ENCODE peak calls at places on chromosome 13, in eight cellular contexts. N, T, S, X, M, H, R and I are unnamed samples.

GRCh38 chr13:99055286-99056073 is 77.6 kb upstream of the DOCK9 start:
- DNase-seq in N (no peak), T (no peak), S (no peak), X (no peak), M (no peak), H (no peak), R (no peak), I (no peak)

GRCh38 chr13:27199691-27200090 is 28.1 kb upstream of the USP12 start:
- DNase-seq in N (no peak), T (no peak), S (no peak), X (no peak), M (no peak), H (no peak), R (no peak), I (no peak)

GRCh38 chr13:26735677-26736076 is 24.9 kb downstream of the GPR12 start:
- DNase-seq in N (no peak), T (no peak), S (no peak), X (no peak), M (no peak), H (no peak), R (no peak), I (no peak)

GRCh38 chr13:40456397-40456958 is 210.0 kb downstream of the FOXO1 start:
- DNase-seq in N (no peak), T (no peak), S (no peak), X (no peak), M (no peak), H (no peak), R (no peak), I (no peak)

GRCh38 chr13:51931606-51932005 is 69.8 kb downstream of the CCDC70 start:
- DNase-seq in N (no peak), T (no peak), S (no peak), X (no peak), M (no peak), H (no peak), R (no peak), I (no peak)

GRCh38 chr13:78309497-78310180 is 293.7 kb downstream of the POU4F1 start:
- DNase-seq in N (no peak), T (no peak), S (no peak), X (no peak), M (no peak), H (no peak), R (no peak), I (no peak)

GRCh38 chr13:50682966-50683365 is 160.5 kb downstream of the DLEU7 start:
- DNase-seq in N (no peak), T (no peak), S (no peak), X (no peak), M (no peak), H (no peak), R (no peak), I (no peak)

GRCh38 chr13:75876371-75877050 is 240.4 kb downstream of the LMO7 start:
- DNase-seq in N (peak; percentile 11), T (peak; percentile 67), S (peak; percentile 62), X (no peak), M (peak; percentile 53), H (peak; percentile 68), R (peak; percentile 57), I (no peak)

GRCh38 chr13:93991569-93991968 is 487.9 kb downstream of the DCT start:
- DNase-seq in N (no peak), T (no peak), S (no peak), X (no peak), M (no peak), H (no peak), R (no peak), I (no peak)

DNA sequence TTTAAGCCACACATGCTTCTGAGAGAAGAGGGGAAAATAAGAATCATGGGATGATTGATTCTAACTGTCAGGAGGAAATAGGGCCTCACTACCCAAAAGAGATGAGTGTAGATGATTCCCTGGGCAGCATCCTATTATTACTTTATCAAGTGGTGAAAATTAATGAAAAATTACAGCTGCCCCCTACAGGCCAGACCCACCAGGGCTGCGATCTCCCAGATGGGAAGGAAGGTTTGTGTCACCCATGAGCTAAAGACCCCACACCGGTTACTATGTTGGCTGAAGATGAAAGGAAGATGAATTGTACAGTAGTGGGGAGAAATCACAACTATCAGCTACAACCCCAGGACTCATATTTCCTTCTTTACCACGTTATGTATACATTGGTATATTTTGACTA is 49.5 kb downstream of the RFC3 start:
- DNase-seq in N (no peak), T (no peak), S (no peak), X (no peak), M (no peak), H (no peak), R (no peak), I (no peak)
- TF ChIP-seq CTCF in N (no peak), T (peak; percentile 44), S (no peak), X (no peak), M (no peak), H (peak; percentile 27), R (no peak), I (no peak)

GRCh38 chr13:45464141-45464686 is 525 bp upstream of the COG3 start:
- DNase-seq in N (no peak), T (no peak), S (no peak), X (no peak), M (no peak), H (no peak), R (peak; percentile 27), I (no peak)

GRCh38 chr13:45468676-45469075 is 3.9 kb downstream of the COG3 start:
- DNase-seq in N (no peak), T (no peak), S (no peak), X (no peak), M (no peak), H (no peak), R (peak; percentile 36), I (no peak)

GRCh38 chr13:45466359-45466758 is 1.6 kb downstream of the COG3 start:
- DNase-seq in N (no peak), T (no peak), S (no peak), X (no peak), M (no peak), H (no peak), R (no peak), I (no peak)

GRCh38 chr13:45464687-45465453 is at the start of gene COG3:
- DNase-seq in N (peak; percentile 96), T (peak; percentile 98), S (peak; percentile 98), X (peak; percentile 94), M (peak; percentile 93), H (peak; percentile 97), R (peak; percentile 97), I (peak; percentile 91)
- TF ChIP-seq CTCF in N (peak; percentile 26), T (peak; percentile 19), S (peak; percentile 3), X (peak; percentile 19), M (peak; percentile 8), H (no peak), R (peak; percentile 49), I (peak; percentile 41)

GRCh38 chr13:114054269-114054668 is 78.2 kb downstream of the RASA3 start:
- DNase-seq in N (no peak), T (peak; percentile 30), S (peak; percentile 31), X (no peak), M (peak; percentile 86), H (no peak), R (no peak), I (no peak)

GRCh38 chr13:114055766-114056165 is 76.7 kb downstream of the RASA3 start:
- DNase-seq in N (no peak), T (no peak), S (no peak), X (no peak), M (no peak), H (no peak), R (no peak), I (no peak)

GRCh38 chr13:114054830-114055439 is 77.5 kb downstream of the RASA3 start:
- DNase-seq in N (no peak), T (no peak), S (no peak), X (no peak), M (no peak), H (no peak), R (no peak), I (no peak)

GRCh38 chr13:114050536-114051450 is 76.9 kb upstream of the C13orf46 start:
- DNase-seq in N (no peak), T (no peak), S (no peak), X (no peak), M (no peak), H (no peak), R (no peak), I (no peak)

GRCh38 chr13:114053026-114053425 is 79.2 kb upstream of the C13orf46 start:
- DNase-seq in N (no peak), T (no peak), S (no peak), X (no peak), M (no peak), H (peak; percentile 86), R (no peak), I (no peak)
- TF ChIP-seq CTCF in N (no peak), T (no peak), S (no peak), X (no peak), M (no peak), H (no peak), R (no peak), I (no peak)

GRCh38 chr13:101453784-101454201 is 1.3 kb downstream of the ITGBL1 start:
- DNase-seq in N (peak; percentile 15), T (no peak), S (no peak), X (no peak), M (no peak), H (no peak), R (no peak), I (no peak)
- TF ChIP-seq CTCF in N (peak; percentile 9), T (peak; percentile 29), S (no peak), X (peak; percentile 15), M (no peak), H (peak; percentile 24), R (no peak), I (no peak)